ENCODE peak calls at places on chromosomes 3 and 15, in five cellular contexts. F is BE2C, A is anterior cingulate cortex, B is cardiac muscle cell, Z is SK-N-SH. C is an unnamed sample.

GRCh38 chr3:188469228-188469885 is 315.4 kb downstream of the LPP start:
- DNase-seq in F (no peak), A (no peak), B (no peak), Z (no peak), C (no peak)

GRCh38 chr3:1214928-1215327 is 122.1 kb downstream of the CNTN6 start:
- DNase-seq in F (no peak), A (no peak), B (no peak), Z (no peak), C (no peak)

GRCh38 chr3:167864559-167864887 is 129.0 kb downstream of the SERPINI1 start:
- DNase-seq in F (no peak), A (no peak), B (no peak), Z (no peak), C (no peak)

GRCh38 chr15:70362911-70363310 is 265.2 kb upstream of the TLE3 start:
- DNase-seq in F (peak), A (no peak), B (peak), Z (peak), C (peak)

GRCh38 chr15:86247249-86247955 is 167.7 kb downstream of the AGBL1 start:
- DNase-seq in F (no peak), A (no peak), B (no peak), Z (no peak), C (no peak)

GRCh38 chr3:55294557-55294956 is 192.5 kb downstream of the WNT5A start:
- DNase-seq in F (no peak), A (no peak), B (no peak), Z (no peak), C (no peak)

GRCh38 chr3:153881201-153881600 is 240.0 kb upstream of the ARHGEF26 start:
- DNase-seq in F (no peak), A (no peak), B (no peak), Z (no peak), C (no peak)

GRCh38 chr3:187709155-187709554 is 6.8 kb upstream of the RTP2 start:
- DNase-seq in F (peak), A (no peak), B (peak), Z (no peak), C (peak)